ENCODE peak calls at places on chromosomes 1 and 21, in seven cellular contexts. Q is fibroblast of lung, L is cardiac fibroblast, T is AG09319, B is psoas muscle, U is tibial nerve, I is AG04449. W is an unnamed sample.

GRCh38 chr21:44916965-44917364 is 3.7 kb downstream of the ITGB2 start:
- DNase-seq in B (no peak), U (no peak), Q (no peak), T (no peak), L (peak), I (no peak), W (no peak)

GRCh38 chr1:11862890-11863289 is 4.1 kb upstream of the NPPB start:
- DNase-seq in T (no peak), L (peak), I (no peak), U (no peak), B (no peak), Q (no peak), W (no peak)

GRCh38 chr1:230261918-230262650 is 164.0 kb downstream of the PGBD5 start:
- DNase-seq in Q (no peak), T (no peak), B (no peak), U (no peak), I (no peak), L (no peak), W (no peak)

GRCh38 chr1:107454786-107455185 is 313.9 kb downstream of the NTNG1 start:
- DNase-seq in B (no peak), L (no peak), I (no peak), T (no peak), U (no peak), Q (no peak), W (no peak)

GRCh38 chr1:153728305-153729066 is 636 bp downstream of the INTS3 start:
- DNase-seq in T (no peak), Q (peak), L (peak), U (no peak), I (no peak), B (peak), W (no peak)

GRCh38 chr1:15584489-15585363 is at the start of gene AGMAT:
- DNase-seq in Q (peak), T (no peak), U (no peak), L (peak), B (peak), I (no peak), W (peak)

GRCh38 chr1:168116327-168116799 is 20.4 kb downstream of the GPR161 start:
- DNase-seq in Q (no peak), L (no peak), T (no peak), B (no peak), I (no peak), U (no peak), W (no peak)

GRCh38 chr1:91735266-91735845 is 150.6 kb downstream of the TGFBR3 start:
- DNase-seq in B (no peak), U (no peak), I (no peak), L (no peak), Q (no peak), T (no peak), W (no peak)

GRCh38 chr1:23417570-23417969 is 7.0 kb downstream of the TCEA3 start:
- DNase-seq in Q (no peak), T (no peak), B (peak), U (no peak), I (no peak), L (no peak), W (no peak)

GRCh38 chr1:17539202-17539525 is 334 bp upstream of the ARHGEF10L start:
- DNase-seq in U (no peak), L (no peak), Q (no peak), T (no peak), I (no peak), B (no peak), W (no peak)
- TF ChIP-seq CTCF in U (no peak), L (no peak), Q (no peak), T (no peak), I (no peak), B (no peak), W (no peak)

GRCh38 chr1:208242829-208243521 is 1.2 kb downstream of the PLXNA2 start:
- DNase-seq in B (peak), U (no peak), I (no peak), L (no peak), Q (peak), T (no peak), W (peak)
- TF ChIP-seq CTCF in B (peak), U (peak), I (no peak), L (no peak), Q (no peak), T (no peak), W (no peak)

GRCh38 chr1:17692645-17693044 is 62.5 kb upstream of the ACTL8 start:
- DNase-seq in T (no peak), I (no peak), B (no peak), U (no peak), L (no peak), Q (no peak), W (no peak)

GRCh38 chr1:17700981-17701870 is 53.9 kb upstream of the ACTL8 start:
- DNase-seq in B (no peak), T (no peak), Q (no peak), I (no peak), L (no peak), U (no peak), W (no peak)

GRCh38 chr1:17700363-17700762 is 54.8 kb upstream of the ACTL8 start:
- DNase-seq in I (no peak), T (no peak), B (no peak), L (no peak), U (no peak), Q (no peak), W (no peak)

GRCh38 chr1:17691147-17691634 is 63.9 kb upstream of the ACTL8 start:
- DNase-seq in I (no peak), L (no peak), B (no peak), T (no peak), U (no peak), Q (no peak), W (no peak)

DNA sequence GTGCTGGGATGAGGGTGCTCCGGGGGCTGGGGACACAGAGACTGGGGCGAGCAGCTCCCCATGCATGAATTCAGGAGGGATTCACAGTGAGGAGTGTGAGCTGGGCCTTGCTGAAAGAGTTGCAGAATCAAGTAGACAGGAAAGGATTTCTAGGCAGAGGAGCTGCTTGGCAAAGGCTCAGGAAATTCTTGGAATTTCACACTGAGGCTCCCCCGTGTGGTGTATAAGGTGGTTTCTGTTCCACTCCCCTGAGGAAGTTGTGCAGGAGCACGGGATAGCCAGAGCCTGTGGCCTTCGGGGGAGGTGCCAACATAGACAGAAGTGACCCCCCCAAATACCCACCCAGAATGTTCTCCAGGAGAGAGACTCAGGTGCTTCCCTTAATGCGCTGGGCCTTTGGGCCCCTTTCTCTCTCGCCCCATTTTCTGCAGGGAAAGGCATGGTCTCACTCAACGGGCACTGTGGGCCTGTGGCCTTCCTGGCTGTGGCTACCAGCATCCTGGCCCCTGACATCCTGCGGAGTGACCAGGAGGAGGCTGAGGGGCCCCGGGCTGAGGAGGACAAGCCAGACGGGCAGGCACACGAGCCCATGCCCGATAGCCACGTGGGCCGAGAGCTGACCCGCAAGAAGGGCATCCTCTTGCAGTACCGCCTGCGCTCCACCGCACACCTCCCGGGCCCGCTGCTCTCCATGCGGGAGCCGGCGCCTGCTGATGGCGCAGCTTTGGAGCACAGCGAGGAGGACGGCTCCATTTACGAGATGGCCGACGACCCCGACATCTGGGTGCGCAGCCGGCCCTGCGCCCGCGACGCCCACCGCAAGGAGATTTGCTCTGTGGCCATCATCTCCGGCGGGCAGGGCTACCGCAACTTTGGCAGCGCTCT is 58.5 kb upstream of the ACTL8 start:
- DNase-seq in Q (peak), B (no peak), L (peak), U (no peak), I (peak), T (peak), W (no peak)
- TF ChIP-seq CTCF in Q (peak), B (no peak), L (peak), U (peak), I (peak), T (peak), W (no peak)

DNA sequence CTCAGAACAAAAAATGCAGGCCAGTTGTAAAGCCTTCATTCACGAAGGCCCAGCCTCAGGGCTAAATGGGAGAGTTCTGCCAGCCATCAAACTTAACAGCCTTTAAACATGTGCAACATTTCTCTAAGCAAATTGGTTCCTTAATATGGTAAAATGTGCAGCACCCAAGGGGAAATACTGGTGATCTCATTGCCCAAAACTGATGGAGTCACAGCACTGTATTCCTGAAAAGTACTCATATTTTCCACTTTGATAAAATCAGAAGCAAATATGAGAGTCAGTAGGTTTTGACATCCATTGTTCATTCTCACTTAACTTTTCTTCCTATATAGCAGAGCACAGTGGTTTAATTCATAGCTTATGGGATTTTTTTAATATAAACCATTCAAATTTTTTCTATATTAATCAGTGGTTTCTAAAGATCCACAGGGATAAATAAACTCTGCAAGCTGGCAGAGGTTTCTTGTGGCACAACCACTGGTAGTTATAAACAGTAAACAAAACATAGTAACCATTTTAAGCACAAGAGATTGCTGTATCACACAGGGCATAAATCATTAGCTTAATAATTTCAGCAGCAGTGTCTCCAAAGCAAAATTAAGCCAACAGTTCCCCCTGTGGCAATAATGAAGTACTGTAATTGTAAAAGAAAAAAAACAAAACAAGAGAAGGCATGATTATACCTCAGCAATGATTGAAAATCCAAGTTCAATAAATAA is 106.9 kb upstream of the LYPLAL1 start:
- DNase-seq in Q (peak), T (peak), I (peak), L (peak), B (no peak), U (no peak), W (no peak)
- TF ChIP-seq CTCF in Q (peak), T (peak), I (peak), L (peak), B (peak), U (peak), W (no peak)

GRCh38 chr1:109802136-109802900 is 38.6 kb upstream of the EPS8L3 start:
- DNase-seq in Q (no peak), B (no peak), L (no peak), T (no peak), I (no peak), U (no peak), W (no peak)
- TF ChIP-seq CTCF in Q (no peak), B (no peak), L (no peak), T (no peak), I (no peak), U (no peak), W (no peak)

GRCh38 chr1:226292874-226293552 is 16.0 kb downstream of the LIN9 start:
- DNase-seq in Q (no peak), I (no peak), L (no peak), B (no peak), U (no peak), T (no peak), W (no peak)
- TF ChIP-seq CTCF in Q (no peak), I (no peak), L (no peak), B (no peak), U (no peak), T (no peak), W (no peak)

DNA sequence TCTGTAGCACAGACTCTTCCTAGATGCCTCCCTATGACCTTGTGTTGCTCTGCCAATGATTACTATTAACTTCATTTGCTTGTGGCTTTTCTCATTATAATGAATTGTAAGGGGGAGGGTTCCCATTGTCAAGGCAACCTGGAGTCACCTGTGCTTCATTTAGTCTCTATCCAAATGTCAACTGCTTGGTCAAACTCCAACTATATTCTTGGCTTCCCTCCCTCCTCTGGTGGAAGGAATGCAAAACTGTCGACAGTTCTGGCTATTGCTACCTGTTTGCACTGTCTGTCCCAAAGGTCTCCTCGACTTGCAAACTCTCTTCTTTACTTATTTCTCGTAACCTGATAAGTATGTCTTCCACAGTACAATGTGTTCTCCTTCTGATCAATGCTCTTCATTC is 100.3 kb downstream of the CACNA1E start:
- DNase-seq in T (no peak), B (no peak), Q (no peak), I (no peak), L (no peak), U (no peak), W (no peak)
- TF ChIP-seq CTCF in T (no peak), B (peak), Q (peak), I (no peak), L (no peak), U (no peak), W (no peak)

GRCh38 chr21:29288239-29288638 is 10.5 kb upstream of the BACH1 start:
- DNase-seq in U (no peak), T (no peak), L (no peak), B (no peak), I (no peak), Q (no peak), W (no peak)
- TF ChIP-seq CTCF in U (no peak), T (no peak), L (no peak), B (no peak), I (no peak), Q (no peak), W (no peak)